ENCODE peak calls at places on chromosome 18, in eight cellular contexts. Q is ovary, B is AG04450, O is fibroblast of pulmonary artery, T is lower lobe of right lung, R is cardiac muscle cell, W is GM23338, D is left ventricle myocardium inferior. M is an unnamed sample.

GRCh38 chr18:7758764-7759163 is 191.6 kb downstream of the PTPRM start:
- DNase-seq in Q (no peak), B (no peak), O (no peak), T (no peak), R (no peak), W (no peak), D (no peak), M (no peak)

GRCh38 chr18:39389800-39390379 is 1824.3 kb upstream of the CELF4 start:
- DNase-seq in Q (no peak), B (no peak), O (peak), T (no peak), R (peak), W (peak), D (no peak), M (no peak)

GRCh38 chr18:79944126-79944731 is 7.2 kb downstream of the SLC66A2 start:
- DNase-seq in Q (peak), B (no peak), O (peak), T (peak), R (peak), W (peak), D (no peak), M (peak)

GRCh38 chr18:8264861-8265411 is 344.3 kb upstream of the RAB12 start:
- DNase-seq in Q (no peak), B (no peak), O (peak), T (no peak), R (peak), W (no peak), D (no peak), M (no peak)

GRCh38 chr18:23106575-23106974 is 28.7 kb upstream of the CABLES1 start:
- DNase-seq in Q (no peak), B (peak), O (peak), T (no peak), R (peak), W (no peak), D (no peak), M (no peak)

GRCh38 chr18:43563780-43564179 is 286.5 kb upstream of the SYT4 start:
- DNase-seq in Q (no peak), B (no peak), O (peak), T (no peak), R (peak), W (peak), D (no peak), M (peak)

GRCh38 chr18:32930695-32931301 is 158.0 kb upstream of the KLHL14 start:
- DNase-seq in Q (no peak), B (peak), O (peak), T (no peak), R (peak), W (peak), D (no peak), M (peak)

GRCh38 chr18:48027401-48027931 is 97.0 kb upstream of the SMAD2 start:
- DNase-seq in Q (no peak), B (no peak), O (peak), T (peak), R (peak), W (no peak), D (no peak), M (no peak)

GRCh38 chr18:79714531-79715240 is 35.1 kb downstream of the CTDP1 start:
- DNase-seq in Q (no peak), B (no peak), O (no peak), T (peak), R (no peak), W (no peak), D (no peak), M (no peak)

GRCh38 chr18:36511791-36512352 is 214.4 kb downstream of the FHOD3 start:
- DNase-seq in Q (no peak), B (no peak), O (peak), T (no peak), R (peak), W (no peak), D (no peak), M (peak)

GRCh38 chr18:49464718-49465598 is 4.5 kb upstream of the DYM start:
- DNase-seq in Q (no peak), B (no peak), O (peak), T (no peak), R (peak), W (peak), D (no peak), M (no peak)

GRCh38 chr18:55585586-55586521 is 2.1 kb downstream of the TCF4 start:
- DNase-seq in Q (no peak), B (no peak), O (peak), T (no peak), R (peak), W (peak), D (no peak), M (no peak)

GRCh38 chr18:55588001-55588875 is at the start of gene TCF4:
- DNase-seq in Q (peak), B (no peak), O (peak), T (peak), R (peak), W (peak), D (peak), M (peak)

GRCh38 chr18:55585050-55585449 is 2.9 kb downstream of the TCF4 start:
- DNase-seq in Q (no peak), B (no peak), O (no peak), T (no peak), R (no peak), W (no peak), D (no peak), M (no peak)

GRCh38 chr18:55587341-55588000 is 521 bp downstream of the TCF4 start:
- DNase-seq in Q (peak), B (no peak), O (peak), T (no peak), R (peak), W (peak), D (peak), M (peak)

DNA sequence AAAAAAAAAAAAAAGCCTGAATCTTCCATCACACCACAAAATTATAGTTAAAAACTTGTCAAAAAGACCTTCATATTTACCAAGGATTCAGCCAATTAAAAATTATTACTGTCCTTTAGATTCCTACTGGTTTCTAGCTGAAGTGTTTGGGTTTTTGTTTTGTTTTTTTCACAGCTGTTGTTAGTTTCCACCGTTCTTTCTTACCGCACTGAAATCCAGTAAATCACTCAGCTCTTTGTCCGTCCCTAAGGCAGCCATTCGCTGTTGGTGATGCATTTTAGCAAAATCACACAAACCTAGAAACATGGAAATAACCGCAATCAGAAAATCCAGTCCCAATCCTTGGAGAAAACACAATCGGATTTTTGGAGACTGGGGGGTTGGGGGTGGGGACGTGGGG is 1.2 kb downstream of the TCF4 start:
- DNase-seq in Q (no peak), B (no peak), O (peak), T (no peak), R (peak), W (no peak), D (no peak), M (peak)
- H3K4me3 ChIP-seq in Q (peak), B (peak), O (peak), T (peak), R (peak), W (peak), D (peak), M (peak)

DNA sequence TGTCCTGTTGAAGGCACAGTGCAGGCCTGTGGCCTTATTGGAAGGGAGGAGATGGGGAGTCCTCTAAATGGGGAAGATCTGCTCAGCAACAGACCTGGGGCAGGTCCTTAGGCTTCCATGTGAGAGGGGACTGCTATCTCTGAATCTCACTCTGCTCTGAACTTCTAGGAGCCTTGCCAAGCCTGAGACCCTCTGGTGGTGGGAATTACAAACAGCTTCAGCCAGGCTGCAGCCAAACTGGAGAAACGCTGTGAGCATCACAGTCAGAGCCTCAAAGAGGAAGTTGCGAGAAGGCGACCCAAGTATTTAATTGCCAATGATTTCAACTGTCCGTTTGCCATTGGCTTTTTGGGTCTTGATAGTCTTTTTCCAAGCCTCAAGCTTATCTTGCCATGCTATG is 66.8 kb upstream of the MC2R start:
- DNase-seq in Q (no peak), B (no peak), O (no peak), T (no peak), R (no peak), W (peak), D (no peak), M (no peak)
- TF ChIP-seq CTCF in Q (no peak), B (no peak), O (no peak), T (no peak), R (no peak), W (peak), D (no peak), M (no peak)

GRCh38 chr18:9808530-9809241 is 77.1 kb upstream of the TXNDC2 start:
- DNase-seq in Q (no peak), B (no peak), O (peak), T (no peak), R (peak), W (peak), D (peak), M (no peak)
- H3K4me3 ChIP-seq in Q (no peak), B (no peak), O (no peak), T (no peak), R (no peak), W (no peak), D (no peak), M (no peak)

GRCh38 chr18:26778054-26778393 is 87.5 kb downstream of the AQP4 start:
- DNase-seq in Q (no peak), B (no peak), O (no peak), T (no peak), R (no peak), W (no peak), D (no peak), M (no peak)
- TF ChIP-seq CTCF in Q (no peak), B (no peak), O (no peak), T (no peak), R (no peak), W (no peak), D (no peak), M (no peak)

M was measured in GM12865.